ENCODE peak calls at places on chromosomes 2 and 18, in four cellular contexts. F, V, M and O are unnamed samples.

GRCh38 chr2:122737429-122738077 is 982.1 kb downstream of the TSN start:
- DNase-seq in F (no peak), M (no peak), V (peak; percentile 15), O (no peak)

GRCh38 chr2:27075219-27075871 is 3.1 kb upstream of the EMILIN1 start:
- DNase-seq in M (no peak), F (peak; percentile 87), V (no peak), O (no peak)

GRCh38 chr2:7666561-7667259 is 749.5 kb downstream of the RNF144A start:
- DNase-seq in M (no peak), V (no peak), F (no peak), O (no peak)

GRCh38 chr2:95361216-95361980 is 41.1 kb upstream of the FAHD2A start:
- DNase-seq in F (no peak), M (no peak), V (no peak), O (no peak)

GRCh38 chr2:40227200-40227599 is 224.7 kb downstream of the SLC8A1 start:
- DNase-seq in V (no peak), M (no peak), F (no peak), O (no peak)

GRCh38 chr2:210440206-210440605 is 36.4 kb downstream of the LANCL1 start:
- DNase-seq in V (no peak), F (no peak), M (no peak), O (no peak)

GRCh38 chr2:42984617-42985016 is 192.2 kb upstream of the HAAO start:
- DNase-seq in F (no peak), M (no peak), V (no peak), O (no peak)

GRCh38 chr2:204730588-204730987 is 185.3 kb downstream of the PARD3B start:
- DNase-seq in V (no peak), M (no peak), F (no peak), O (no peak)

GRCh38 chr18:8987250-8987649 is 115.2 kb upstream of the NDUFV2 start:
- DNase-seq in F (no peak), M (no peak), V (peak; percentile 86), O (no peak)

GRCh38 chr2:130768191-130768855 is 13.0 kb downstream of the AMER3 start:
- DNase-seq in M (no peak), F (no peak), V (no peak), O (no peak)

GRCh38 chr2:152071077-152071476 is 27.8 kb downstream of the CACNB4 start:
- DNase-seq in M (no peak), F (no peak), V (no peak), O (no peak)

GRCh38 chr2:63878486-63878885 is 36.8 kb downstream of the UGP2 start:
- DNase-seq in F (no peak), V (no peak), M (no peak), O (no peak)

GRCh38 chr2:159971365-159972122 is 90.9 kb downstream of the PLA2R1 start:
- DNase-seq in F (no peak), M (no peak), V (no peak), O (no peak)

GRCh38 chr2:147352294-147352693 is 492.5 kb upstream of the ACVR2A start:
- DNase-seq in F (no peak), V (no peak), M (no peak), O (no peak)

GRCh38 chr2:204665244-204665643 is 120.0 kb downstream of the PARD3B start:
- DNase-seq in M (no peak), F (no peak), V (peak; percentile 57), O (no peak)

GRCh38 chr18:26332991-26333390 is 106.7 kb downstream of the TAF4B start:
- DNase-seq in F (no peak), V (no peak), M (no peak), O (no peak)

GRCh38 chr18:26335139-26335933 is 109.1 kb downstream of the TAF4B start:
- DNase-seq in F (no peak), V (peak; percentile 4), M (no peak), O (no peak)

GRCh38 chr18:26336572-26336971 is 110.3 kb downstream of the TAF4B start:
- DNase-seq in M (no peak), F (no peak), V (no peak), O (no peak)
- H3K27ac ChIP-seq in M (no peak overlapping the region), F (no peak overlapping the region), V (no peak overlapping the region), O (no peak overlapping the region)

GRCh38 chr2:197165020-197165419 is 145.6 kb downstream of the ANKRD44 start:
- DNase-seq in V (no peak), F (no peak), M (no peak), O (no peak)
- H3K4me3 ChIP-seq in V (no peak overlapping the region), F (no peak overlapping the region), M (no peak overlapping the region), O (no peak overlapping the region)

GRCh38 chr18:59624384-59624760 is 72.9 kb downstream of the CCBE1 start:
- DNase-seq in F (no peak), M (no peak), V (peak; percentile 43), O (peak; percentile 36)

GRCh38 chr18:59623456-59624383 is 73.5 kb downstream of the CCBE1 start:
- DNase-seq in F (no peak), M (no peak), V (peak; percentile 75), O (peak; percentile 47)

GRCh38 chr18:59617468-59617932 is 79.7 kb downstream of the CCBE1 start:
- DNase-seq in M (no peak), V (no peak), F (no peak), O (no peak)

GRCh38 chr18:59620381-59620780 is 76.8 kb downstream of the CCBE1 start:
- DNase-seq in F (no peak), V (no peak), M (no peak), O (no peak)

GRCh38 chr18:59621027-59621426 is 76.2 kb downstream of the CCBE1 start:
- DNase-seq in F (no peak), V (peak; percentile 14), M (no peak), O (no peak)
- H3K27me3 ChIP-seq in F (no peaks in the 10 kb centered on the region), V (no peaks in the 10 kb centered on the region), M (no peaks in the 10 kb centered on the region), O (no peaks in the 10 kb centered on the region)

GRCh38 chr2:126655066-126655465 is 892 bp upstream of the GYPC start:
- DNase-seq in F (no peak), V (peak; percentile 9), M (no peak), O (no peak)
- H3K27ac ChIP-seq in F (peak overlapping the region; percentile 98), V (peak overlapping the region; percentile 99), M (peak overlapping the region; percentile 98), O (no peak overlapping the region)

GRCh38 chr2:174597347-174598047 is at the start of gene WIPF1:
- DNase-seq in V (peak; percentile 70), F (no peak), M (no peak), O (no peak)
- H3K4me3 ChIP-seq in V (peak within 1 kb of the TSS; percentile 12), F (peak within 1 kb of the TSS; percentile 8), M (peak within 1 kb of the TSS; percentile 48), O (no peak within 1 kb of the TSS)

GRCh38 chr2:176085861-176086771 is 2.4 kb upstream of the EVX2 start:
- DNase-seq in V (peak; percentile 66), F (peak; percentile 69), M (no peak), O (no peak)
- H3K27me3 ChIP-seq in V (peaks cover 73% of the 10 kb centered on the region), F (peaks cover 90% of the 10 kb centered on the region), M (peaks cover 70% of the 10 kb centered on the region), O (peaks cover 20% of the 10 kb centered on the region)

DNA sequence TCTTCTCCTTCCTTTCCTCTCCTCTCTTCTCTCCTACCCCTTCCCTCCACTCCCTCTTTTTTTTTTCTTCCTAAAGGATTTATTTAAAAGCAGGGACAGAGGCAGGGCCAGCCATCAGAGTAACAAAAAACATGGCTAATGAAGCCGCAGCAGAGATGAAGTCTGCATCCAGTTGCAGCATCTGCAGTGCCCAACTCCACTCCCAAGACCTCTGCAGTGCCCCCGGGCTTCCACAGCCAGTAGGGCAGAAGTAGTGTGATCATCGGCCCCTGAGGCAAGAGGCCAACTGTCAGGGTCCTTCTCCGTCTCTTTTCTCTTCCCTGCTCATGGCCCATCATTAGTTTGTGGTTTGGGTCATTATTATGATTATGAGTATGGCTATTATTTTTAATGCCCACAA is 4.2 kb upstream of the EGR4 start:
- DNase-seq in F (no peak), M (no peak), V (no peak), O (no peak)
- H3K27ac ChIP-seq in F (no peak overlapping the region), M (no peak overlapping the region), V (no peak overlapping the region), O (no peak overlapping the region)

DNA sequence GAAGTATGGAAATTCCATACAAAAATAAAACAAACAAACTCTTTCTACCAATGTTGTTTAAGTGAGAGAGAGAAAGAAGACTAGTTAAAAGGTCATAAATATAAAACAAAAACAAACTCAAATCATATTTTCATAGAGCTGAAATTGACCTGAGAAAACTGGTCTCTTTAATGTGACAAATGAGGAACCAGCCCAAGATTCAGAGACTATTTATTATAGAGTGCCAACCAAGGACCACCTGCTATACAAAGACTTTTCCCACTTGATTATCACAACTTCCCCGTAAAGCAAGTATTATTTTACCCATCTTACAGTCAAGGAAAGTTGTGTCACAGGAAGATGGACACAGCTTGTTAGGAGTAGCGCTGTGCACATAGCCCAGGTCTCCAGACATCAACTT is 13.3 kb downstream of the ANKRD44 start:
- DNase-seq in V (no peak), M (no peak), F (no peak), O (no peak)
- H3K4me3 ChIP-seq in V (no peak overlapping the region), M (no peak overlapping the region), F (no peak overlapping the region), O (no peak overlapping the region)

GRCh38 chr2:168201722-168202121 is 45.7 kb downstream of the STK39 start:
- DNase-seq in M (no peak), F (no peak), V (no peak), O (no peak)

GRCh38 chr2:168196764-168197180 is 50.6 kb downstream of the STK39 start:
- DNase-seq in F (no peak), V (no peak), M (no peak), O (no peak)

GRCh38 chr2:168203762-168204693 is 43.4 kb downstream of the STK39 start:
- DNase-seq in V (no peak), F (no peak), M (no peak), O (no peak)

GRCh38 chr2:168198476-168199192 is 48.8 kb downstream of the STK39 start:
- DNase-seq in V (peak; percentile 78), F (no peak), M (no peak), O (no peak)

DNA sequence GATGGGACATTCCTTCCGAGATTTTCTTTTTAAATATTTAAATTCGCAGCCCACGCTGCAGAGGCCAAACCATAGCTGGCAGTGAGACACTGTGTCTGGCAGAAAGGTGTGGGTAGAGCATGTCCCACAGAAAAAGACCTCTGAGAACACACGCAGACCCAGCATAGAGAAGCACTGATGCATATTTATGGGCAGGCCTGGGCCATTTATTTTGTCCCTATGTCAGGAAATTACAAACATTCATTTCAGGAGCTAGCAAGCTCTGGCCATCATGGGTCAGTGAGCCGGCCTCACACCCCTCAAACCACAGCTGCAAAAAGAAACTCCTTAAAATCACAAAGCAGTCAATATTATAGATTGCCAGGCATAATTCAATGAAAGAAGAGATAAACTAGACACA is 46.2 kb downstream of the STK39 start:
- DNase-seq in M (no peak), V (no peak), F (no peak), O (no peak)
- H3K27me3 ChIP-seq in M (no peaks in the 10 kb centered on the region), V (no peaks in the 10 kb centered on the region), F (no peaks in the 10 kb centered on the region), O (no peaks in the 10 kb centered on the region)